ENCODE peak calls at places on chromosomes 11 and 22, in four cellular contexts. R is T follicular helper cell; H is activated naive CD8-positive, alpha-beta T cell treated with anti-CD3 and anti-CD28 coated beads for 36 hours; G is EL. B is an unnamed sample.

GRCh38 chr11:1232328-1233321 is 9.8 kb downstream of the MUC5B start:
- DNase-seq in R (no peak), H (no peak), G (no peak), B (no peak)

GRCh38 chr11:90744169-90744568 is 521.3 kb upstream of the CHORDC1 start:
- DNase-seq in R (no peak), H (no peak), G (no peak), B (no peak)

GRCh38 chr11:47276923-47277322 is 7.0 kb downstream of the MADD start:
- DNase-seq in R (no peak), H (no peak), G (no peak), B (no peak)

GRCh38 chr22:49159711-49160110 is 668.0 kb downstream of the BRD1 start:
- DNase-seq in R (no peak), H (no peak), G (no peak), B (no peak)

GRCh38 chr11:71495286-71496090 is 31.6 kb upstream of the KRTAP5-7 start:
- DNase-seq in R (no peak), H (no peak), G (no peak), B (no peak)

GRCh38 chr22:35437038-35437437 is 37.1 kb downstream of the MCM5 start:
- DNase-seq in R (no peak), H (peak), G (peak), B (peak)

GRCh38 chr11:61598886-61599868 is 18.3 kb upstream of the SYT7 start:
- DNase-seq in R (no peak), H (no peak), G (peak), B (no peak)

GRCh38 chr11:14396289-14396688 is 37.3 kb upstream of the RRAS2 start:
- DNase-seq in R (no peak), H (no peak), G (no peak), B (no peak)

GRCh38 chr11:46075168-46075567 is 46.1 kb downstream of the PHF21A start:
- DNase-seq in R (no peak), H (no peak), G (peak), B (peak)

GRCh38 chr11:20668844-20669832 is at the start of gene NELL1:
- DNase-seq in R (no peak), H (peak), G (no peak), B (peak)

GRCh38 chr11:17687946-17688670 is 31.3 kb upstream of the MYOD1 start:
- DNase-seq in R (no peak), H (no peak), G (peak), B (no peak)

GRCh38 chr11:69691449-69691848 is 12.4 kb downstream of the FGF19 start:
- DNase-seq in R (no peak), H (no peak), G (peak), B (no peak)

GRCh38 chr22:27617214-27617881 is 184.2 kb downstream of the MN1 start:
- DNase-seq in R (no peak), H (no peak), G (no peak), B (no peak)

GRCh38 chr11:1390603-1391164 is 950 bp downstream of the BRSK2 start:
- DNase-seq in R (no peak), H (no peak), G (no peak), B (no peak)

GRCh38 chr22:28171135-28171534 is 252.1 kb upstream of the PITPNB start:
- DNase-seq in R (no peak), H (no peak), G (no peak), B (peak)

GRCh38 chr11:68541983-68542382 is 81.4 kb downstream of the PPP6R3 start:
- DNase-seq in R (no peak), H (no peak), G (peak), B (no peak)

GRCh38 chr11:125375146-125375545 is 120.9 kb downstream of the FEZ1 start:
- DNase-seq in R (no peak), H (no peak), G (no peak), B (no peak)

GRCh38 chr11:112042161-112042960 is 17.2 kb downstream of the DLAT start:
- DNase-seq in R (no peak), H (no peak), G (peak), B (peak)

GRCh38 chr11:97963528-97964331 is 1057.0 kb upstream of the CNTN5 start:
- DNase-seq in R (no peak), H (no peak), G (peak), B (no peak)

GRCh38 chr11:63243533-63243932 is at the start of gene SLC22A25:
- DNase-seq in R (no peak), H (no peak), G (peak), B (no peak)

GRCh38 chr22:23098230-23098705 is 27.9 kb downstream of the GNAZ start:
- DNase-seq in R (no peak), H (no peak), G (no peak), B (no peak)

GRCh38 chr11:122098223-122098980 is 17.6 kb downstream of the BLID start:
- DNase-seq in R (no peak), H (no peak), G (no peak), B (no peak)

GRCh38 chr22:39690901-39691620 is 120.5 kb downstream of the CACNA1I start:
- DNase-seq in R (no peak), H (peak), G (peak), B (peak)

GRCh38 chr11:12170501-12170900 is 60.1 kb downstream of the MICAL2 start:
- DNase-seq in R (no peak), H (no peak), G (no peak), B (no peak)

GRCh38 chr22:23248583-23248982 is 68.3 kb downstream of the BCR start:
- DNase-seq in R (no peak), H (no peak), G (no peak), B (no peak)

GRCh38 chr22:32839776-32840571 is 38.5 kb downstream of the TIMP3 start:
- DNase-seq in R (no peak), H (no peak), G (no peak), B (no peak)

B was measured in A673.